ENCODE peak calls at places on chromosome 18, in nine cellular contexts. P, H, S, M, R, D, O, B and T are unnamed samples.

GRCh38 chr18:78330761-78331160 is 648.9 kb upstream of the SALL3 start:
- DNase-seq in R (no peak), B (no peak), M (no peak), S (no peak), H (no peak), P (no peak), O (no peak), D (no peak), T (no peak)

GRCh38 chr18:62450546-62451395 is 72.1 kb upstream of the ZCCHC2 start:
- DNase-seq in B (peak; percentile 63), S (peak; percentile 5), R (peak; percentile 79), D (no peak), M (no peak), H (peak; percentile 74), P (no peak), O (peak; percentile 87), T (no peak)

GRCh38 chr18:75208836-75209128 is 157 bp downstream of the PTGR3 start:
- DNase-seq in R (no peak), P (no peak), M (no peak), S (no peak), O (no peak), H (no peak), B (peak; percentile 60), D (peak; percentile 44), T (no peak)

GRCh38 chr18:57797209-57797651 is 5.9 kb downstream of the ATP8B1 start:
- DNase-seq in R (no peak), H (no peak), S (no peak), M (no peak), B (no peak), D (no peak), O (no peak), P (peak; percentile 75), T (no peak)

GRCh38 chr18:80188643-80189010 is 58.7 kb downstream of the PARD6G start:
- DNase-seq in R (no peak), O (no peak), H (no peak), M (no peak), D (no peak), B (no peak), P (no peak), S (no peak), T (no peak)

GRCh38 chr18:68623342-68623741 is 91.6 kb downstream of the TMX3 start:
- DNase-seq in M (peak; percentile 48), D (peak; percentile 60), O (peak; percentile 38), H (no peak), P (peak; percentile 28), B (no peak), S (peak; percentile 29), R (no peak), T (peak; percentile 43)

GRCh38 chr18:12233378-12233777 is 20.8 kb upstream of the CIDEA start:
- DNase-seq in R (no peak), D (no peak), H (no peak), M (no peak), S (no peak), O (no peak), P (no peak), B (no peak), T (no peak)

GRCh38 chr18:79573921-79574491 is 105.6 kb upstream of the CTDP1 start:
- DNase-seq in P (no peak), H (peak; percentile 48), O (no peak), B (no peak), R (no peak), D (peak; percentile 11), S (no peak), M (no peak), T (no peak)

GRCh38 chr18:33472554-33472953 is 32.0 kb upstream of the CCDC178 start:
- DNase-seq in D (no peak), B (no peak), S (no peak), M (no peak), P (no peak), R (no peak), O (no peak), H (no peak), T (no peak)

GRCh38 chr18:55753643-55754255 is 165.8 kb upstream of the TCF4 start:
- DNase-seq in R (no peak), H (no peak), B (no peak), M (no peak), P (no peak), O (no peak), S (no peak), D (no peak), T (no peak)

GRCh38 chr18:80022613-80023012 is 11.6 kb upstream of the RBFA start:
- DNase-seq in D (no peak), S (no peak), H (no peak), R (no peak), O (no peak), M (no peak), P (no peak), B (no peak), T (no peak)

GRCh38 chr18:48136051-48136543 is 205.6 kb upstream of the SMAD2 start:
- DNase-seq in M (no peak), D (no peak), H (no peak), R (no peak), P (no peak), B (peak; percentile 46), O (no peak), S (no peak), T (no peak)
- TF ChIP-seq CTCF in M (no peak), D (no peak), H (no peak), R (no peak), P (no peak), B (peak; percentile 44), O (no peak), S (no peak), T (no peak)

DNA sequence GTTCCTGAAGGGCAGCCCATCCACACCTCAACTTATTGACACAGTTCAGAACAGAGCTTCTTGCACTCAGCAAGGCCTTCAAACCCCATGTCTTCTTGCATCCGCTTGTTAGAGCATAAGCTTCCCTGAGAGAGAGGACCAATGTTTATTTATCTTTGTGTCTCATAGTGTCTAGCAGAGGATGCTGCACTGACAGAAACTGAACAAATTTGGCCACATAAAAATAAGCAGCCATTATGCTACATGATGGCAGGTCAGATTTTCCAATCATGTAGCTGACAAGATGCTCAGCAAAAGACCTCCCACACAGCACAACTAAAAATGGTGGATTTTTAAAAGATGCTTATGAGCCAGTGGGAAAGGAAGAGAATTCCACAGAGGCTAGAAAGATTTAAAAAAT is 38.1 kb upstream of the SIGLEC15 start:
- DNase-seq in O (no peak), R (no peak), B (no peak), D (no peak), M (no peak), S (no peak), P (no peak), H (no peak), T (no peak)
- TF ChIP-seq CTCF in O (no peak), R (no peak), B (no peak), D (no peak), M (no peak), S (no peak), P (no peak), H (no peak), T (no peak)

DNA sequence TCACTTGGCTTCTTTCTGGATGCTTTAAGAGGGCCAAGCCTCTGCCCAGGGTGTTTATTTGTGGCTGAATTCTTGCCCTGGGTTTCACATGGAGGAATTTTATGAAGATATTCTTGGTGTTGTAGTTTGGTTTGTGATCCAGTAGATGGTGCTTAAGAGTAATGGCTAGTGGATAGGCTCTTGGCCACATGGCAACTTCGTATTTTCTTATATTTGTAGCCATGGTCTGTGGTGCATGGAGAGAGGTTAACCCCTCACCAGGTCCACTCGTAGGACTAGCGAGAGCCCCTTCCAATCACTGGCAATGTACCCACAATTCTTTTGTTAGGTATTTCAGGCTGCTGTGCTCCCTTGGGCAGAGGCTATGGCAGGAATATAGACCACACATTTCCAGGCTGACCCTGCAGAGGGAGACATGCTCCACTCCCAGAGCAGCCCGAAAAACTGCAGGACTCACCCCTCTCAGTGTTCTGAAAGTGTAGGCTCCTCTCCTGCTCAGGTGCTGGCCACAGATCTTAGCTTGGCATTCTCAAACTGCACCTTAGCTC is 582.1 kb upstream of the SETBP1 start:
- DNase-seq in S (no peak), P (peak; percentile 1), D (peak; percentile 69), R (no peak), O (no peak), H (no peak), M (peak; percentile 5), B (no peak), T (no peak)
- TF ChIP-seq CTCF in S (peak; percentile 64), P (no peak), D (peak; percentile 68), R (peak; percentile 35), O (peak; percentile 29), H (peak; percentile 19), M (peak; percentile 24), B (peak; percentile 14), T (no peak)

GRCh38 chr18:60668583-60668982 is 296.0 kb upstream of the MC4R start:
- DNase-seq in H (no peak), P (no peak), S (no peak), D (no peak), O (no peak), M (no peak), B (no peak), R (no peak), T (no peak)
- TF ChIP-seq CTCF in H (no peak), P (no peak), S (no peak), D (peak; percentile 38), O (peak; percentile 26), M (no peak), B (no peak), R (peak; percentile 51), T (peak; percentile 8)

GRCh38 chr18:22999212-22999611 is 66.1 kb downstream of the RBBP8 start:
- DNase-seq in D (no peak), R (no peak), B (no peak), P (no peak), H (no peak), O (no peak), S (no peak), M (no peak), T (no peak)
- TF ChIP-seq CTCF in D (no peak), R (no peak), B (no peak), P (no peak), H (no peak), O (peak; percentile 8), S (no peak), M (no peak), T (no peak)

GRCh38 chr18:26547302-26548143 is 830 bp downstream of the KCTD1 start:
- DNase-seq in O (peak; percentile 48), P (no peak), M (peak; percentile 91), D (peak; percentile 86), S (no peak), B (peak; percentile 69), R (peak; percentile 73), H (peak; percentile 82), T (peak; percentile 85)
- TF ChIP-seq CTCF in O (peak; percentile 59), P (no peak), M (peak; percentile 84), D (peak; percentile 73), S (peak; percentile 79), B (peak; percentile 56), R (peak; percentile 71), H (peak; percentile 15), T (peak; percentile 57)

GRCh38 chr18:43634994-43635393 is 357.7 kb upstream of the SYT4 start:
- DNase-seq in D (no peak), S (no peak), H (no peak), M (no peak), P (no peak), R (no peak), O (no peak), B (no peak), T (no peak)
- TF ChIP-seq CTCF in D (no peak), S (no peak), H (no peak), M (no peak), P (no peak), R (no peak), O (no peak), B (no peak), T (no peak)

GRCh38 chr18:47775961-47776360 is 154.5 kb downstream of the SMAD2 start:
- DNase-seq in H (no peak), S (no peak), P (no peak), B (no peak), R (no peak), O (no peak), M (no peak), D (no peak), T (no peak)
- TF ChIP-seq CTCF in H (peak; percentile 21), S (no peak), P (no peak), B (peak; percentile 52), R (no peak), O (peak; percentile 26), M (no peak), D (peak; percentile 48), T (no peak)